ENCODE peak calls at places on chromosome 7, in four cellular contexts. W, P, X and U are unnamed samples.

GRCh38 chr7:94562525-94562924 is 52.9 kb downstream of the CASD1 start:
- DNase-seq in W (no peak), P (no peak), X (peak), U (no peak)

GRCh38 chr7:37031571-37032257 is 307.4 kb upstream of the AOAH start:
- DNase-seq in W (no peak), P (peak), X (peak), U (peak)

GRCh38 chr7:148330124-148330818 is 260.3 kb upstream of the C7orf33 start:
- DNase-seq in W (no peak), P (no peak), X (no peak), U (no peak)

GRCh38 chr7:137851361-137851945 is 4.7 kb upstream of the DGKI start:
- DNase-seq in W (no peak), P (no peak), X (no peak), U (no peak)

GRCh38 chr7:14995774-14996173 is 93.2 kb upstream of the DGKB start:
- DNase-seq in W (no peak), P (no peak), X (no peak), U (no peak)

GRCh38 chr7:42869131-42870020 is 42.5 kb downstream of the C7orf25 start:
- DNase-seq in W (no peak), P (no peak), X (no peak), U (no peak)

GRCh38 chr7:107938448-107939250 is 47.7 kb downstream of the DLD start:
- DNase-seq in W (no peak), P (no peak), X (peak), U (no peak)

GRCh38 chr7:158323741-158324396 is 263.8 kb downstream of the PTPRN2 start:
- DNase-seq in W (no peak), P (no peak), X (no peak), U (no peak)

GRCh38 chr7:24456526-24457214 is 116.6 kb upstream of the PALS2 start:
- DNase-seq in W (no peak), P (peak), X (no peak), U (no peak)

GRCh38 chr7:1917221-1918062 is 247.4 kb downstream of the ELFN1 start:
- DNase-seq in W (no peak), P (no peak), X (no peak), U (no peak)

GRCh38 chr7:150931199-150931869 is 46.8 kb downstream of the KCNH2 start:
- DNase-seq in W (no peak), P (no peak), X (no peak), U (no peak)

GRCh38 chr7:82339958-82340357 is 103.6 kb downstream of the CACNA2D1 start:
- DNase-seq in W (no peak), P (no peak), X (no peak), U (no peak)

GRCh38 chr7:128454808-128455555 is 696 bp upstream of the HILPDA start:
- DNase-seq in W (no peak), P (no peak), X (no peak), U (no peak)

GRCh38 chr7:79790863-79791262 is 337.4 kb upstream of the MAGI2 start:
- DNase-seq in W (no peak), P (no peak), X (no peak), U (no peak)

GRCh38 chr7:30880090-30880704 is 31.5 kb upstream of the AQP1 start:
- DNase-seq in W (no peak), P (no peak), X (no peak), U (no peak)

GRCh38 chr7:157490465-157490912 is 153.7 kb downstream of the DNAJB6 start:
- DNase-seq in W (no peak), P (peak), X (no peak), U (peak)

GRCh38 chr7:68417659-68418058 is 1180.6 kb upstream of the AUTS2 start:
- DNase-seq in W (no peak), P (no peak), X (no peak), U (peak)

GRCh38 chr7:24500599-24501451 is 72.4 kb upstream of the PALS2 start:
- DNase-seq in W (no peak), P (no peak), X (no peak), U (no peak)

GRCh38 chr7:29343379-29343778 is 148.8 kb downstream of the CHN2 start:
- DNase-seq in W (no peak), P (no peak), X (no peak), U (no peak)

GRCh38 chr7:139108256-139109187 is 998 bp downstream of the ZC3HAV1 start:
- DNase-seq in W (peak), P (no peak), X (peak), U (peak)

GRCh38 chr7:83599131-83599530 is 49.8 kb downstream of the SEMA3E start:
- DNase-seq in W (no peak), P (no peak), X (no peak), U (no peak)

GRCh38 chr7:84502222-84502621 is 307.6 kb upstream of the SEMA3A start:
- DNase-seq in W (no peak), P (no peak), X (no peak), U (no peak)

GRCh38 chr7:100897772-100898454 is 2.2 kb upstream of the ACHE start:
- DNase-seq in W (no peak), P (no peak), X (no peak), U (no peak)

GRCh38 chr7:81114682-81115081 is 195.8 kb upstream of the SEMA3C start:
- DNase-seq in W (no peak), P (no peak), X (peak), U (no peak)

GRCh38 chr7:148723846-148724245 is 25.1 kb downstream of the CUL1 start:
- DNase-seq in W (no peak), P (peak), X (no peak), U (no peak)

GRCh38 chr7:97499204-97499603 is 232.7 kb upstream of the TAC1 start:
- DNase-seq in W (peak), P (peak), X (no peak), U (peak)

GRCh38 chr7:20201380-20201779 is 15.8 kb downstream of the MACC1 start:
- DNase-seq in W (peak), P (no peak), X (no peak), U (no peak)

GRCh38 chr7:73830872-73831655 is at the start of gene CLDN4:
- DNase-seq in W (peak), P (peak), X (no peak), U (no peak)

GRCh38 chr7:126436213-126436868 is 816.4 kb downstream of the GRM8 start:
- DNase-seq in W (no peak), P (no peak), X (no peak), U (no peak)

GRCh38 chr7:28474267-28474618 is 61.9 kb downstream of the CREB5 start:
- DNase-seq in W (no peak), P (no peak), X (no peak), U (no peak)

GRCh38 chr7:159086301-159086925 is 58.3 kb downstream of the VIPR2 start:
- DNase-seq in W (no peak), P (no peak), X (no peak), U (no peak)

GRCh38 chr7:65983965-65984654 is 2.1 kb upstream of the GUSB start:
- DNase-seq in W (no peak), P (no peak), X (peak), U (peak)

GRCh38 chr7:155741061-155741460 is 71.2 kb downstream of the SHH start:
- DNase-seq in W (no peak), P (no peak), X (no peak), U (no peak)

GRCh38 chr7:135645296-135645904 is 16.9 kb upstream of the STMP1 start:
- DNase-seq in W (no peak), P (peak), X (peak), U (peak)

DNA sequence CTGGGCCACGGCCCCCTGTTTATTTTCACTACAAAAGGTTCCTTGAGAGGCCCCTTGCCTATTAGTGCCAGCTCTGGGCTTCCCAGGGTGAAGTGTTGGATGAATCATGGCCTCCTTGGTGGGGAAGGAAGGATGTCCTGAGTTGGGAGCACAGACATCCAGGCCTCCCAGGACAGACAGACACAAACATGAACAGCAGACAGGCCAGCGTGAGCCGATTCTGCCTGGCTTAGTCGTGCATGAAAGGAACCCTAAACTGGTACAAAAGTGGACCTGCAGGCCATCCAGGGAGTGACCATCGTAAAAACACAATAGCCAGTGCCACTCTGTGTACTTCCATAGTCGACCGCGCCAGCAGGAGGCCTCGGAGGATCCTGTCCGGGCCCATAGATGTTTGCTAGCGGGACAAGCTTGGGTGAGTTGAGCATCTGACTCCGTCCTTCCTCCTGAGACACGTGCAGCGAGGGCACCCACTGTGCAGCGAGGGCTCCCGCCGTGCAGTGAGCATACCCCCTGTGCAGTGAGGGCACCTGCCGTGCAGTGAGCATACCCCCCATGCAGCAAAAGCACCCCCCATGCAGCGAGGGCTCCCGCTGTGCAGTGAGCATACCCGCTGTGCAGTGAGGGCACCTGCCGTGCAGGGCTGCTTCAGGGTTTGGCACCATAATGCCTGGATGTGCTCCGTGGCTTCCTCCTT is 51.3 kb upstream of the PRKAR1B start:
- DNase-seq in W (no peak), P (no peak), X (peak), U (no peak)
- TF ChIP-seq JUN in W (no peak), P (no peak), X (no peak), U (no peak)

GRCh38 chr7:130489140-130489967 is 2.5 kb upstream of the MEST start:
- DNase-seq in W (no peak), P (no peak), X (peak), U (no peak)
- TF ChIP-seq JUN in W (no peak), P (no peak), X (no peak), U (no peak)

DNA sequence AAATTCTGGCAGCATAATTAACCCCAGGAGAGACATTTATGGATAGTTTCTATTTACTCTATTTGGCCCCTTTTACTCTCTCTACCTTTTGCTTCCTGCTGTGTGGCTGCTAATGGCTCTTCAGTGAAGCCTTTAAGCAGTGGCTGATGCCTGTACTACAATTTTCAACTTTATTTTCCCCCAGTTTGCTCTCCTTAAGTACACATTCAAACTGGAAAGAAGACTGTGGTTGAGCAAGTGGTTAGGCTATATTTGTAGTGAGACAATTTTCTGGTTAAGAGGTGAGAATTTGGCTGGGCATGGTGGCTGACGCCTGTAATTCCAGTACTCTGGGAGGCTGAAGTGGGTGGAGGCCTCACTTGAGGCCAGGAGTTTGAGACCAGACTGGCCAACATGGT is 8.5 kb upstream of the RSBN1L start:
- DNase-seq in W (no peak), P (no peak), X (no peak), U (no peak)
- TF ChIP-seq JUN in W (no peak), P (no peak), X (no peak), U (no peak)

GRCh38 chr7:41328544-41328943 is 374.3 kb downstream of the INHBA start:
- DNase-seq in W (no peak), P (no peak), X (no peak), U (no peak)
- TF ChIP-seq JUN in W (no peak), P (no peak), X (no peak), U (no peak)